ENCODE peak calls at places on chromosome 4, in five cellular contexts. U is K562, G is H1, I is HepG2, E is GM12878. F is an unnamed sample.

GRCh38 chr4:184645904-184646610 is 3.2 kb downstream of the CASP3 start:
- DNase-seq in U (no peak), G (no peak), I (no peak), E (no peak), F (no peak)

GRCh38 chr4:1049591-1049905 is 38.1 kb downstream of the FGFRL1 start:
- DNase-seq in U (no peak), G (peak; percentile 37), I (no peak), E (no peak), F (no peak)

GRCh38 chr4:92045718-92046117 is 258.0 kb upstream of the GRID2 start:
- DNase-seq in U (no peak), G (no peak), I (no peak), E (no peak), F (no peak)

GRCh38 chr4:10054571-10055041 is 33.3 kb upstream of the SLC2A9 start:
- DNase-seq in U (no peak), G (peak; percentile 7), I (peak; percentile 48), E (no peak), F (no peak)

GRCh38 chr4:23717528-23718248 is 172.2 kb downstream of the PPARGC1A start:
- DNase-seq in U (peak; percentile 37), G (no peak), I (peak; percentile 17), E (no peak), F (peak; percentile 25)

GRCh38 chr4:128846063-128846462 is 36.6 kb downstream of the JADE1 start:
- DNase-seq in U (no peak), G (no peak), I (no peak), E (no peak), F (no peak)

GRCh38 chr4:54169176-54169575 is 59.9 kb upstream of the PDGFRA start:
- DNase-seq in U (no peak), G (no peak), I (no peak), E (no peak), F (no peak)

GRCh38 chr4:122739174-122739573 is 6.7 kb downstream of the BBS12 start:
- DNase-seq in U (no peak), G (no peak), I (no peak), E (no peak), F (no peak)

GRCh38 chr4:20805716-20806115 is 105.5 kb downstream of the PACRGL start:
- DNase-seq in U (no peak), G (no peak), I (no peak), E (no peak), F (no peak)

GRCh38 chr4:25844957-25845712 is 17.7 kb downstream of the SEL1L3 start:
- DNase-seq in U (no peak), G (no peak), I (no peak), E (no peak), F (no peak)

GRCh38 chr4:95190751-95191436 is 357.9 kb downstream of the UNC5C start:
- DNase-seq in U (no peak), G (no peak), I (no peak), E (no peak), F (no peak)

GRCh38 chr4:138953962-138954371 is 61.6 kb upstream of the NOCT start:
- DNase-seq in U (no peak), G (peak; percentile 26), I (no peak), E (no peak), F (no peak)

GRCh38 chr4:157514711-157515110 is 294.2 kb downstream of the GRIA2 start:
- DNase-seq in U (no peak), G (peak; percentile 70), I (peak; percentile 7), E (no peak), F (no peak)

GRCh38 chr4:77156533-77156911 is 485 bp upstream of the CCNG2 start:
- DNase-seq in U (peak; percentile 98), G (peak; percentile 89), I (peak; percentile 99), E (peak; percentile 98), F (peak; percentile 95)

GRCh38 chr4:146243141-146243882 is 29.0 kb downstream of the REELD1 start:
- DNase-seq in U (peak; percentile 37), G (peak; percentile 90), I (no peak), E (peak; percentile 45), F (no peak)

GRCh38 chr4:55742655-55743191 is 76.9 kb upstream of the EXOC1L start:
- DNase-seq in U (peak; percentile 74), G (no peak), I (peak; percentile 3), E (no peak), F (peak; percentile 24)

GRCh38 chr4:66959207-66959606 is 586.1 kb downstream of the CENPC start:
- DNase-seq in U (no peak), G (no peak), I (no peak), E (no peak), F (no peak)

GRCh38 chr4:118313098-118313497 is 39.7 kb downstream of the PRSS12 start:
- DNase-seq in U (peak; percentile 8), G (no peak), I (no peak), E (no peak), F (no peak)

GRCh38 chr4:158760866-158761265 is 8.0 kb upstream of the FNIP2 start:
- DNase-seq in U (no peak), G (no peak), I (no peak), E (no peak), F (no peak)

GRCh38 chr4:52111995-52112394 is 60.9 kb downstream of the SPATA18 start:
- DNase-seq in U (no peak), G (no peak), I (no peak), E (no peak), F (no peak)

DNA sequence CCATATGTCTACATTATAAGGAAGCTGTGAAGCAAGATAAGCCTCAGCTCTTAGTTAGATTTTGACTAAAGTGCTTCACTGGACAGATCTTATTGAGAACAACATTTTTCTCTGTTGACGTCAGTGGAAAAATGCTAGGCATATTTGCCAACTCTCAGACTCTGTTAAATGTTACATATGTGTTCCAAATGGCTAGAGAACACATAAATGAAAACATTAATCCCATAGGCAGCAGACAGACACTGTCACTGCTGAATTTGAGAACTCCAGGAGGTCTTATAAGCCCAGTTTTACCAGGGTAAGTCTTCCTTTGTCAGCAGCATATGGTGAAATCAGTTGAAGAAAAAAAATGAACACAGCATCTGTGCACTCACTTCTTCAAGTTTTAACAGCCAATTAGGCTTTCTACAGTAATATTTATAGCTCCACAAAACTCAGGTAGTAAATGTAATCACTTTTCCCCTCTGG is 186.9 kb downstream of the CAMK2D start:
- DNase-seq in U (no peak), G (no peak), I (no peak), E (no peak), F (no peak)
- TF ChIP-seq HDAC2 in U (no peak), G (no peak), I (no peak), E (no peak), F (no peak)

GRCh38 chr4:175380841-175381240 is 431.2 kb downstream of the GPM6A start:
- DNase-seq in U (no peak), G (no peak), I (no peak), E (no peak), F (no peak)

GRCh38 chr4:175377203-175377602 is 434.9 kb downstream of the GPM6A start:
- DNase-seq in U (no peak), G (no peak), I (no peak), E (no peak), F (no peak)

GRCh38 chr4:175373031-175373430 is 439.0 kb downstream of the GPM6A start:
- DNase-seq in U (no peak), G (no peak), I (no peak), E (no peak), F (no peak)

GRCh38 chr4:175376287-175376977 is 435.6 kb downstream of the GPM6A start:
- DNase-seq in U (no peak), G (no peak), I (no peak), E (no peak), F (no peak)

DNA sequence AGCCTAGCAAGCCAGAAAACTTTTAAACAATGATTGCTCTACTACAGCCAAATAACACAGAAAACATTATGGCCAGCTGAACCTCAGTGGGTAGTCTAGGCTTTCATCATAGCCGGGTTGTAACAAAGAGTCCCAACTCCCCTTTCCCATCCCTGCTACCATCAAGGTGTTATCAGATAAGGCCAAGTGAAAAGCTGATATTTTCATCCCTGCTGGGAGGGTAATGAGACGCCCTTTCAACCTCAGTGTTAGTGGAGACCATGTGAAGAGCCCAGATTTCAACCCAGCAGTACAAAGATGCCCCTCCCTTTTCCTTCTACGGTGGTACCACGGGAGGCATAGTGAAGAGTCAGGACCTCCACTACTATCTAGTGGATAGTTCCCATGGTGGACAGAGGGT is 433.7 kb downstream of the GPM6A start:
- DNase-seq in U (no peak), G (no peak), I (no peak), E (no peak), F (no peak)
- TF ChIP-seq HDAC2 in U (no peak), G (no peak), I (no peak), E (no peak), F (no peak)

DNA sequence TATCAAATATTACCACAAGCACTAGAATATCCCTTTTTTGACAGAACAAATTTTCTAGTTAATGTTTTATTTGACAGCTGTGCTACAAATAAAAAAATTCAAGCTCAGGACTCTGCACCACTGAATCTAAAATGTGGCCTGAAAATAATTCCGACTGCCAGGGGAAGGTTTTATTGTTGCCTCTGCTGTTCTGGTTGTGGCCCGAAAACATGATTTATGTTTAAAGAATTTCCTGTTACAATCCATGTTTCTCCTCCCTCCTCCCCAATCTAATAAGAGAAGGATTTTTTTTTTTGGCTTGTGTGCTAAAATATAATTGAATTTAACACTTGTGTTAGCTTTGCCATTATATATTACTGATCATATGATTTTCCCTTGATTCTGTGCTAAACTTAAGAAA is 227.8 kb downstream of the DCLK2 start:
- DNase-seq in U (no peak), G (no peak), I (no peak), E (no peak), F (no peak)
- TF ChIP-seq HDAC2 in U (no peak), G (no peak), I (no peak), E (no peak), F (no peak)

GRCh38 chr4:80184791-80185756 is 12.2 kb upstream of the PRDM8 start:
- DNase-seq in U (no peak), G (peak; percentile 64), I (no peak), E (no peak), F (no peak)
- TF ChIP-seq HDAC2 in U (no peak), G (no peak), I (no peak), E (no peak), F (no peak)

DNA sequence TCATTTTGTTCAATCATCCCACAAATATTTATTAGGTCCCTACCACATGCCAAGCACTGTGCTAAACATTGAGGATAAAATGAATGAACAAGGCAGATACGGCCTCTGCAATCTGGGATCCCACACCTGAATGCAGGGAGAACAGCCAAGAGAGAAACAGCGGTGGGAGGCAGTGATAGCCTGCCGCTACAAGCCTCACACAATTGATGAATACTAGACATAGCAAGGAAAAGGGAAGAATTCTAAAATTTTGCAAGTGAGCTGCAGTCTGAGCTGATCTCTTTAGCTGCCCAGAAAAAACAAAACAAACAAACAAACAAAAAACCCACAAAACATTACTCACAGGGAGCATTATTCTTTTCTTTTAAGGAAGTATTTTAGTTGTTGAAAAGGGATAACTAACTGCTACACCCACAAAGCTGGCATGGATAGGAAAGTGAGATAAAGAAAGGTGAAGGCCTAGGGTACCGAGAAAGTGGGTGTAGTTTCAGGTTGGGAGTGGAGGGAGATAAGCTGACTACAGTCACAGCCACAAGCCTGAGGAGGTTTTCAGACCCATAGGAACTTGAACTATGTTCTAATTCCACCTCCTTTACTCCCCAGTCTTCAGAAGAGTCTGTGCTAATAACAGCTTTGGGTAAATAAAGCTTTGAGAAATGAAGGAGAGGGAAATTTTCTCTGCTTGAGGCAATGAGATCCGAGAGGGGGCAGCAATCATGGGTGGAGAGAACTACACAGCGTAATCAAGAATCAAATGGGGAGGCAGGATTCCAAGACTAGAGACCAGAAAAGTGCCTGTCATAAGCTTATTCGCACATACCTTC is 85.4 kb downstream of the SH3RF1 start:
- DNase-seq in U (no peak), G (no peak), I (no peak), E (no peak), F (no peak)
- TF ChIP-seq HDAC2 in U (no peak), G (no peak), I (no peak), E (no peak), F (no peak)

F was measured in A549.